ENCODE peak calls at places on chromosomes 3 and 15, in eight cellular contexts. V, M, W, Z, L, S, X and C are unnamed samples.

GRCh38 chr3:31288641-31289100 is 244.1 kb upstream of the STT3B start:
- DNase-seq in V (peak), M (peak), W (peak), Z (peak), L (no peak), S (peak), X (peak), C (no peak)

GRCh38 chr3:10505050-10505790 is at the start of gene ATP2B2:
- DNase-seq in V (peak), M (no peak), W (peak), Z (no peak), L (peak), S (no peak), X (no peak), C (no peak)

GRCh38 chr3:133494469-133494868 is 79.0 kb upstream of the CDV3 start:
- DNase-seq in V (no peak), M (no peak), W (peak), Z (no peak), L (peak), S (no peak), X (peak), C (no peak)

GRCh38 chr3:155595371-155595770 is 149.5 kb downstream of the PLCH1 start:
- DNase-seq in V (no peak), M (no peak), W (peak), Z (no peak), L (no peak), S (no peak), X (no peak), C (no peak)

GRCh38 chr15:64892850-64893403 is 18.8 kb upstream of the ANKDD1A start:
- DNase-seq in V (peak), M (no peak), W (peak), Z (peak), L (no peak), S (no peak), X (no peak), C (no peak)

GRCh38 chr15:47587938-47588817 is 129.1 kb upstream of the SEMA6D start:
- DNase-seq in V (no peak), M (no peak), W (no peak), Z (no peak), L (no peak), S (no peak), X (no peak), C (no peak)

GRCh38 chr3:87333393-87333892 is 57.1 kb upstream of the POU1F1 start:
- DNase-seq in V (peak), M (no peak), W (no peak), Z (no peak), L (no peak), S (peak), X (peak), C (no peak)

GRCh38 chr3:24119321-24119751 is 174.2 kb downstream of the NR1D2 start:
- DNase-seq in V (no peak), M (no peak), W (no peak), Z (no peak), L (no peak), S (no peak), X (peak), C (no peak)

GRCh38 chr3:177351757-177352158 is 154.5 kb upstream of the TBL1XR1 start:
- DNase-seq in V (no peak), M (no peak), W (no peak), Z (no peak), L (no peak), S (no peak), X (no peak), C (no peak)

GRCh38 chr3:109707642-109708041 is 370.3 kb upstream of the DPPA4 start:
- DNase-seq in V (no peak), M (no peak), W (no peak), Z (no peak), L (no peak), S (no peak), X (peak), C (no peak)

GRCh38 chr3:122998856-122999255 is 28.7 kb downstream of the SEMA5B start:
- DNase-seq in V (no peak), M (no peak), W (no peak), Z (no peak), L (no peak), S (no peak), X (no peak), C (no peak)

GRCh38 chr15:32669870-32670623 is 28.5 kb downstream of the SCG5 start:
- DNase-seq in V (no peak), M (no peak), W (no peak), Z (no peak), L (no peak), S (no peak), X (no peak), C (no peak)